ENCODE peak calls at places on chromosomes 1 and 21, in seven cellular contexts. One of them, this sample, is unnamed.

GRCh38 chr1:230270185-230270939 is 155.8 kb downstream of the PGBD5 start:
- DNase-seq in BE2C: no peak
- DNase-seq in sigmoid colon: no peak
- DNase-seq in endodermal cell: no peak
- DNase-seq in fibroblast of villous mesenchyme: peak; percentile 39
- DNase-seq in activated CD8-positive, alpha-beta T cell treated with anti-CD3 and anti-CD28 coated beads for 36 hours: peak; percentile 63
- DNase-seq in breast epithelium: peak; percentile 9
- DNase-seq in this sample: no peak

GRCh38 chr1:51734899-51735745 is 118.2 kb downstream of the OSBPL9 start:
- DNase-seq in BE2C: no peak
- DNase-seq in sigmoid colon: no peak
- DNase-seq in endodermal cell: no peak
- DNase-seq in fibroblast of villous mesenchyme: no peak
- DNase-seq in activated CD8-positive, alpha-beta T cell treated with anti-CD3 and anti-CD28 coated beads for 36 hours: no peak
- DNase-seq in breast epithelium: no peak
- DNase-seq in this sample: no peak

GRCh38 chr1:246122071-246122470 is 385.0 kb downstream of the SMYD3 start:
- DNase-seq in BE2C: no peak
- DNase-seq in sigmoid colon: no peak
- DNase-seq in endodermal cell: no peak
- DNase-seq in fibroblast of villous mesenchyme: no peak
- DNase-seq in activated CD8-positive, alpha-beta T cell treated with anti-CD3 and anti-CD28 coated beads for 36 hours: no peak
- DNase-seq in breast epithelium: no peak
- DNase-seq in this sample: no peak

GRCh38 chr1:64861611-64862010 is 104.7 kb downstream of the JAK1 start:
- DNase-seq in BE2C: peak; percentile 12
- DNase-seq in sigmoid colon: no peak
- DNase-seq in endodermal cell: peak; percentile 89
- DNase-seq in fibroblast of villous mesenchyme: peak; percentile 40
- DNase-seq in activated CD8-positive, alpha-beta T cell treated with anti-CD3 and anti-CD28 coated beads for 36 hours: peak; percentile 16
- DNase-seq in breast epithelium: no peak
- DNase-seq in this sample: peak; percentile 36

GRCh38 chr1:241639040-241639652 is 1.0 kb downstream of the CHML start:
- DNase-seq in BE2C: no peak
- DNase-seq in sigmoid colon: no peak
- DNase-seq in endodermal cell: no peak
- DNase-seq in fibroblast of villous mesenchyme: peak; percentile 20
- DNase-seq in activated CD8-positive, alpha-beta T cell treated with anti-CD3 and anti-CD28 coated beads for 36 hours: no peak
- DNase-seq in breast epithelium: no peak
- DNase-seq in this sample: no peak

GRCh38 chr21:35217504-35218060 is 168.5 kb upstream of the RUNX1 start:
- DNase-seq in BE2C: no peak
- DNase-seq in sigmoid colon: no peak
- DNase-seq in endodermal cell: peak; percentile 76
- DNase-seq in fibroblast of villous mesenchyme: peak; percentile 67
- DNase-seq in activated CD8-positive, alpha-beta T cell treated with anti-CD3 and anti-CD28 coated beads for 36 hours: peak; percentile 69
- DNase-seq in breast epithelium: peak; percentile 58
- DNase-seq in this sample: no peak

GRCh38 chr1:228921473-228921872 is 186.2 kb downstream of the RHOU start:
- DNase-seq in BE2C: no peak
- DNase-seq in sigmoid colon: peak; percentile 61
- DNase-seq in endodermal cell: no peak
- DNase-seq in fibroblast of villous mesenchyme: no peak
- DNase-seq in activated CD8-positive, alpha-beta T cell treated with anti-CD3 and anti-CD28 coated beads for 36 hours: no peak
- DNase-seq in breast epithelium: no peak
- DNase-seq in this sample: no peak

GRCh38 chr1:246269466-246269865 is 237.6 kb downstream of the SMYD3 start:
- DNase-seq in BE2C: no peak
- DNase-seq in sigmoid colon: no peak
- DNase-seq in endodermal cell: no peak
- DNase-seq in fibroblast of villous mesenchyme: peak; percentile 36
- DNase-seq in activated CD8-positive, alpha-beta T cell treated with anti-CD3 and anti-CD28 coated beads for 36 hours: no peak
- DNase-seq in breast epithelium: no peak
- DNase-seq in this sample: no peak

GRCh38 chr1:172914517-172915144 is 136.1 kb downstream of the TNFSF18 start:
- DNase-seq in BE2C: no peak
- DNase-seq in sigmoid colon: no peak
- DNase-seq in endodermal cell: no peak
- DNase-seq in fibroblast of villous mesenchyme: peak; percentile 95
- DNase-seq in activated CD8-positive, alpha-beta T cell treated with anti-CD3 and anti-CD28 coated beads for 36 hours: no peak
- DNase-seq in breast epithelium: no peak
- DNase-seq in this sample: no peak

GRCh38 chr21:42466700-42467612 is 29.1 kb downstream of the RSPH1 start:
- DNase-seq in BE2C: no peak
- DNase-seq in sigmoid colon: no peak
- DNase-seq in endodermal cell: peak; percentile 81
- DNase-seq in fibroblast of villous mesenchyme: peak; percentile 39
- DNase-seq in activated CD8-positive, alpha-beta T cell treated with anti-CD3 and anti-CD28 coated beads for 36 hours: peak; percentile 51
- DNase-seq in breast epithelium: peak; percentile 37
- DNase-seq in this sample: no peak

GRCh38 chr21:43829575-43830119 is 35.4 kb upstream of the AGPAT3 start:
- DNase-seq in BE2C: no peak
- DNase-seq in sigmoid colon: no peak
- DNase-seq in endodermal cell: no peak
- DNase-seq in fibroblast of villous mesenchyme: no peak
- DNase-seq in activated CD8-positive, alpha-beta T cell treated with anti-CD3 and anti-CD28 coated beads for 36 hours: no peak
- DNase-seq in breast epithelium: no peak
- DNase-seq in this sample: no peak

GRCh38 chr1:15691434-15692032 is 7.4 kb downstream of the PLEKHM2 start:
- DNase-seq in BE2C: no peak
- DNase-seq in sigmoid colon: no peak
- DNase-seq in endodermal cell: no peak
- DNase-seq in fibroblast of villous mesenchyme: peak; percentile 72
- DNase-seq in activated CD8-positive, alpha-beta T cell treated with anti-CD3 and anti-CD28 coated beads for 36 hours: no peak
- DNase-seq in breast epithelium: no peak
- DNase-seq in this sample: no peak

GRCh38 chr1:5888606-5889211 is 103.5 kb downstream of the NPHP4 start:
- DNase-seq in BE2C: peak; percentile 49
- DNase-seq in sigmoid colon: no peak
- DNase-seq in endodermal cell: no peak
- DNase-seq in fibroblast of villous mesenchyme: no peak
- DNase-seq in activated CD8-positive, alpha-beta T cell treated with anti-CD3 and anti-CD28 coated beads for 36 hours: no peak
- DNase-seq in breast epithelium: no peak
- DNase-seq in this sample: no peak
- TF ChIP-seq CTCF in BE2C: peak; percentile 48
- TF ChIP-seq CTCF in sigmoid colon: no peak
- TF ChIP-seq CTCF in endodermal cell: peak; percentile 57
- TF ChIP-seq CTCF in fibroblast of villous mesenchyme: no peak
- TF ChIP-seq CTCF in activated CD8-positive, alpha-beta T cell treated with anti-CD3 and anti-CD28 coated beads for 36 hours: no peak
- TF ChIP-seq CTCF in breast epithelium: no peak
- TF ChIP-seq CTCF in this sample: no peak

DNA sequence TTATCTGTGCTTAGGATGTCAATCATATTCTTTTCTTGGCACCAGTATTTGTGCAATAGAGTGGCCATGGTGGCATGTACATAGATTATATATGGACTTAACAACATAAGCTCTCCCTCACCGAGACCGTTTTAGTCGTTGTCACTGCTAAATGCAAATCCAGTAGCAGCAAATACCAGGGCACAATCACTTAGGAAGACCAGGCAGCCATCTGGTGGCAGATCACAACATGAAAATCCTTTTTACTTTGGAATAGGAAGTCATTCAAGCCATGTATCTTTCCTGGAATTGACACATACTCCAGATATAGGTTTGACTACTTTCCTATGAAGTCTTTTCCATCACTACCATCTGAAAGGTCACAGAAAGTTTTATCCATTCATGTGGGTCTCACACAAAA is 53.2 kb upstream of the C1orf87 start:
- DNase-seq in BE2C: no peak
- DNase-seq in sigmoid colon: no peak
- DNase-seq in endodermal cell: peak; percentile 50
- DNase-seq in fibroblast of villous mesenchyme: peak; percentile 28
- DNase-seq in activated CD8-positive, alpha-beta T cell treated with anti-CD3 and anti-CD28 coated beads for 36 hours: no peak
- DNase-seq in breast epithelium: no peak
- DNase-seq in this sample: no peak
- TF ChIP-seq CTCF in BE2C: peak; percentile 17
- TF ChIP-seq CTCF in sigmoid colon: no peak
- TF ChIP-seq CTCF in endodermal cell: peak; percentile 60
- TF ChIP-seq CTCF in fibroblast of villous mesenchyme: peak; percentile 31
- TF ChIP-seq CTCF in activated CD8-positive, alpha-beta T cell treated with anti-CD3 and anti-CD28 coated beads for 36 hours: no peak
- TF ChIP-seq CTCF in breast epithelium: no peak
- TF ChIP-seq CTCF in this sample: no peak

GRCh38 chr1:39214021-39214713 is 9.7 kb downstream of the MACF1 start:
- DNase-seq in BE2C: no peak
- DNase-seq in sigmoid colon: no peak
- DNase-seq in endodermal cell: peak; percentile 55
- DNase-seq in fibroblast of villous mesenchyme: peak; percentile 29
- DNase-seq in activated CD8-positive, alpha-beta T cell treated with anti-CD3 and anti-CD28 coated beads for 36 hours: no peak
- DNase-seq in breast epithelium: no peak
- DNase-seq in this sample: no peak
- TF ChIP-seq CTCF in BE2C: no peak
- TF ChIP-seq CTCF in sigmoid colon: no peak
- TF ChIP-seq CTCF in endodermal cell: no peak
- TF ChIP-seq CTCF in fibroblast of villous mesenchyme: no peak
- TF ChIP-seq CTCF in activated CD8-positive, alpha-beta T cell treated with anti-CD3 and anti-CD28 coated beads for 36 hours: no peak
- TF ChIP-seq CTCF in breast epithelium: no peak
- TF ChIP-seq CTCF in this sample: no peak

DNA sequence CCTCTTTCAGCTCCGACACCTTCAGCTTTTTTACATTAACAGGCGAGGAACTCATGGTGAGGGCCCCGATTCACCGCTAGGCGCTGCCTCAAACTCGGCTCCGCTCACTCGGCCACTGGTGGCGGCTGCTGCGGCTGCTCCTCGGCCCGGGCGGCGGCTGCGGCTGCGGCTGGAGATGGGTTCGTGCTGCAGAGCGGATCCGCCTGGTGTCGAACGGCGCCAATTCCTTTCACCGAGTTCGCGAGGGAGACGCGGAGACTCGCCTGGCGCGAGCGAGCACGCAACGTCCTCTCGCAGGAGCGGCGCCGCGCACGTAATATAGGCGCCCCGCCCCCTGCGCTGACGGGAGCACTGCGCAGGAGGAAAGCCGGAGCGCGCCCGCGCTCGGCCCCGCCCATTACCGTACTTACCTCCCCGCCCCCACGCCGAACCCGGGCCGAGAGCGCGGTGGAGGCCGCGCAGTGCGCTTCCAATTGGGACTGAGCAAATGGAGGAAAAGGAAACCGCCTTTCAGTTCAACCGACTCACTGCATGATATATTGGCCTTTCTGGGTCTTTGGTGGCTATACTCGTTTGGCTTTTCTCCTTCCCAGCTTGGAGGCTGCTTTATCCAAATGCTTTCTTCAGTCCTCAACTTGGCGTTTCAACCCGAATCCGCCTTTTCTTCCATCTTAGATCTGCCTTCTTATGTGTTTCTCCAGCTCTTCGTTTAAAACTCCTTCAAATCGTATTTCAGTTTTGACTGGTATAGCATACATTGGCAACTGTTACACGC is at the start of gene HNRNPU:
- DNase-seq in BE2C: peak; percentile 98
- DNase-seq in sigmoid colon: peak; percentile 99
- DNase-seq in endodermal cell: peak; percentile 97
- DNase-seq in fibroblast of villous mesenchyme: peak; percentile 97
- DNase-seq in activated CD8-positive, alpha-beta T cell treated with anti-CD3 and anti-CD28 coated beads for 36 hours: peak; percentile 97
- DNase-seq in breast epithelium: peak; percentile 96
- DNase-seq in this sample: peak; percentile 97
- TF ChIP-seq CTCF in BE2C: peak; percentile 35
- TF ChIP-seq CTCF in sigmoid colon: peak; percentile 14
- TF ChIP-seq CTCF in endodermal cell: peak; percentile 68
- TF ChIP-seq CTCF in fibroblast of villous mesenchyme: peak; percentile 28
- TF ChIP-seq CTCF in activated CD8-positive, alpha-beta T cell treated with anti-CD3 and anti-CD28 coated beads for 36 hours: peak; percentile 54
- TF ChIP-seq CTCF in breast epithelium: peak; percentile 66
- TF ChIP-seq CTCF in this sample: peak; percentile 41

GRCh38 chr1:209029737-209030136 is 553.8 kb upstream of the CAMK1G start:
- DNase-seq in BE2C: no peak
- DNase-seq in sigmoid colon: no peak
- DNase-seq in endodermal cell: no peak
- DNase-seq in fibroblast of villous mesenchyme: no peak
- DNase-seq in activated CD8-positive, alpha-beta T cell treated with anti-CD3 and anti-CD28 coated beads for 36 hours: no peak
- DNase-seq in breast epithelium: no peak
- DNase-seq in this sample: no peak
- TF ChIP-seq CTCF in BE2C: peak; percentile 58
- TF ChIP-seq CTCF in sigmoid colon: no peak
- TF ChIP-seq CTCF in endodermal cell: peak; percentile 48
- TF ChIP-seq CTCF in fibroblast of villous mesenchyme: no peak
- TF ChIP-seq CTCF in activated CD8-positive, alpha-beta T cell treated with anti-CD3 and anti-CD28 coated beads for 36 hours: no peak
- TF ChIP-seq CTCF in breast epithelium: no peak
- TF ChIP-seq CTCF in this sample: no peak

GRCh38 chr1:111761717-111762116 is 6.0 kb downstream of the DDX20 start:
- DNase-seq in BE2C: no peak
- DNase-seq in sigmoid colon: no peak
- DNase-seq in endodermal cell: no peak
- DNase-seq in fibroblast of villous mesenchyme: no peak
- DNase-seq in activated CD8-positive, alpha-beta T cell treated with anti-CD3 and anti-CD28 coated beads for 36 hours: no peak
- DNase-seq in breast epithelium: no peak
- DNase-seq in this sample: no peak

GRCh38 chr1:111756124-111756513 is 418 bp downstream of the DDX20 start:
- DNase-seq in BE2C: no peak
- DNase-seq in sigmoid colon: no peak
- DNase-seq in endodermal cell: no peak
- DNase-seq in fibroblast of villous mesenchyme: no peak
- DNase-seq in activated CD8-positive, alpha-beta T cell treated with anti-CD3 and anti-CD28 coated beads for 36 hours: no peak
- DNase-seq in breast epithelium: no peak
- DNase-seq in this sample: no peak

GRCh38 chr1:111754964-111755320 is 759 bp upstream of the DDX20 start:
- DNase-seq in BE2C: peak; percentile 82
- DNase-seq in sigmoid colon: no peak
- DNase-seq in endodermal cell: peak; percentile 85
- DNase-seq in fibroblast of villous mesenchyme: peak; percentile 63
- DNase-seq in activated CD8-positive, alpha-beta T cell treated with anti-CD3 and anti-CD28 coated beads for 36 hours: peak; percentile 58
- DNase-seq in breast epithelium: no peak
- DNase-seq in this sample: peak; percentile 61

GRCh38 chr1:111755321-111756123 is at the start of gene DDX20:
- DNase-seq in BE2C: peak; percentile 94
- DNase-seq in sigmoid colon: peak; percentile 97
- DNase-seq in endodermal cell: peak; percentile 96
- DNase-seq in fibroblast of villous mesenchyme: peak; percentile 98
- DNase-seq in activated CD8-positive, alpha-beta T cell treated with anti-CD3 and anti-CD28 coated beads for 36 hours: peak; percentile 96
- DNase-seq in breast epithelium: peak; percentile 88
- DNase-seq in this sample: peak; percentile 92

DNA sequence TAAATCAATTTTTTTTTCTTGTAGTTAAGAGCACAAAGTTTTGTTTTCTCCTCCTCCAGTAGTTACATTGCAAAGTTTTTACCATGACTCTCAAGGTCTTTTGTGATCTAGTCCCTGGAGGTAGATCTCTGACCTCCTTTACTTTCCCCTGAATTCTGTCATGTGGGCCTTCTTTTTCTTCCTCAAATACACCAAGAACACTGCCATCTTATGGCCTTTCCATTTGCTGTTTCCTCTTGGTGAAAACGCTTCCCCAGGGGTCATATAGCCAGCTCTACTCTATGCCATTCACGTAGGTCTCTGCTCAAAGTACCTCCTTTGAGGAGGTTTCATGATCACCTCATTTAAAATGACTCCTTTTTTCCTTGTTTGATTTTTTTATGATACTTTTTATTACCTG is 2.7 kb downstream of the DDX20 start:
- DNase-seq in BE2C: no peak
- DNase-seq in sigmoid colon: no peak
- DNase-seq in endodermal cell: no peak
- DNase-seq in fibroblast of villous mesenchyme: no peak
- DNase-seq in activated CD8-positive, alpha-beta T cell treated with anti-CD3 and anti-CD28 coated beads for 36 hours: no peak
- DNase-seq in breast epithelium: no peak
- DNase-seq in this sample: no peak
- TF ChIP-seq CTCF in BE2C: peak; percentile 47
- TF ChIP-seq CTCF in sigmoid colon: no peak
- TF ChIP-seq CTCF in endodermal cell: peak; percentile 59
- TF ChIP-seq CTCF in fibroblast of villous mesenchyme: peak; percentile 24
- TF ChIP-seq CTCF in activated CD8-positive, alpha-beta T cell treated with anti-CD3 and anti-CD28 coated beads for 36 hours: no peak
- TF ChIP-seq CTCF in breast epithelium: no peak
- TF ChIP-seq CTCF in this sample: no peak

GRCh38 chr1:1213153-1213918 is 617 bp downstream of the TNFRSF4 start:
- DNase-seq in BE2C: peak; percentile 22
- DNase-seq in sigmoid colon: no peak
- DNase-seq in endodermal cell: no peak
- DNase-seq in fibroblast of villous mesenchyme: no peak
- DNase-seq in activated CD8-positive, alpha-beta T cell treated with anti-CD3 and anti-CD28 coated beads for 36 hours: peak; percentile 46
- DNase-seq in breast epithelium: no peak
- DNase-seq in this sample: no peak
- TF ChIP-seq CTCF in BE2C: no peak
- TF ChIP-seq CTCF in sigmoid colon: no peak
- TF ChIP-seq CTCF in endodermal cell: no peak
- TF ChIP-seq CTCF in fibroblast of villous mesenchyme: no peak
- TF ChIP-seq CTCF in activated CD8-positive, alpha-beta T cell treated with anti-CD3 and anti-CD28 coated beads for 36 hours: no peak
- TF ChIP-seq CTCF in breast epithelium: no peak
- TF ChIP-seq CTCF in this sample: no peak

GRCh38 chr1:248404024-248404423 is 1.2 kb downstream of the OR2T1 start:
- DNase-seq in BE2C: no peak
- DNase-seq in sigmoid colon: no peak
- DNase-seq in endodermal cell: no peak
- DNase-seq in fibroblast of villous mesenchyme: peak; percentile 20
- DNase-seq in activated CD8-positive, alpha-beta T cell treated with anti-CD3 and anti-CD28 coated beads for 36 hours: no peak
- DNase-seq in breast epithelium: no peak
- DNase-seq in this sample: no peak
- TF ChIP-seq CTCF in BE2C: peak; percentile 28
- TF ChIP-seq CTCF in sigmoid colon: no peak
- TF ChIP-seq CTCF in endodermal cell: no peak
- TF ChIP-seq CTCF in fibroblast of villous mesenchyme: no peak
- TF ChIP-seq CTCF in activated CD8-positive, alpha-beta T cell treated with anti-CD3 and anti-CD28 coated beads for 36 hours: peak; percentile 42
- TF ChIP-seq CTCF in breast epithelium: no peak
- TF ChIP-seq CTCF in this sample: no peak

This sample was measured in nephron progenitor cell.